ENCODE peak calls at places on chromosome 11, in five cellular contexts. Q, P, T, O and U are unnamed samples.
A peak's percentile ranks its signal among the peaks of the same experiment; 100 is the strongest.

GRCh38 chr11:126194121-126194543 is 17.3 kb downstream of the RPUSD4 start:
- DNase-seq in P (no peak), T (no peak), O (peak; percentile 19), Q (peak; percentile 66), U (peak; percentile 15)

GRCh38 chr11:86278226-86278625 is 23.8 kb upstream of the HIKESHI start:
- DNase-seq in T (no peak), Q (no peak), O (no peak), P (no peak), U (peak; percentile 33)

GRCh38 chr11:19936461-19936860 is 223.8 kb downstream of the DBX1 start:
- DNase-seq in Q (no peak), P (no peak), T (no peak), O (no peak), U (no peak)

GRCh38 chr11:116499396-116500001 is 273.3 kb downstream of the BUD13 start:
- DNase-seq in P (peak; percentile 91), Q (peak; percentile 6), T (peak; percentile 64), O (no peak), U (peak; percentile 37)

GRCh38 chr11:66975403-66976047 is 421 bp downstream of the C11orf86 start:
- DNase-seq in P (no peak), Q (no peak), T (no peak), O (no peak), U (no peak)

GRCh38 chr11:75279273-75279672 is 38.7 kb downstream of the TPBGL start:
- DNase-seq in O (no peak), T (no peak), Q (no peak), P (no peak), U (no peak)

GRCh38 chr11:83816572-83817187 is 530.5 kb upstream of the CCDC90B start:
- DNase-seq in O (no peak), Q (peak; percentile 8), P (no peak), T (no peak), U (no peak)

GRCh38 chr11:79472736-79473536 is 32.1 kb upstream of the TENM4 start:
- DNase-seq in T (no peak), P (no peak), O (no peak), Q (no peak), U (no peak)

GRCh38 chr11:94790771-94791180 is 22.6 kb downstream of the AMOTL1 start:
- DNase-seq in O (no peak), T (peak; percentile 48), P (no peak), Q (no peak), U (no peak)

GRCh38 chr11:27085605-27086004 is 45.0 kb downstream of the BBOX1 start:
- DNase-seq in P (no peak), O (no peak), T (no peak), Q (no peak), U (no peak)

GRCh38 chr11:1291295-1292017 is 18.0 kb downstream of the TOLLIP start:
- DNase-seq in T (no peak), O (no peak), Q (no peak), P (no peak), U (no peak)

GRCh38 chr11:68204402-68204801 is 8.7 kb downstream of the KMT5B start:
- DNase-seq in T (no peak), Q (no peak), P (no peak), O (no peak), U (no peak)

GRCh38 chr11:119999220-119999619 is 138.7 kb downstream of the TRIM29 start:
- DNase-seq in Q (peak; percentile 23), T (no peak), P (no peak), O (no peak), U (no peak)

GRCh38 chr11:35954205-35954604 is 10.3 kb downstream of the LDLRAD3 start:
- DNase-seq in Q (no peak), P (no peak), O (no peak), T (no peak), U (no peak)

GRCh38 chr11:15707971-15708370 is 593.2 kb downstream of the INSC start:
- DNase-seq in O (no peak), P (no peak), Q (peak; percentile 13), T (no peak), U (no peak)

GRCh38 chr11:721913-722811 is 16.1 kb downstream of the EPS8L2 start:
- DNase-seq in P (no peak), O (peak; percentile 60), Q (no peak), T (no peak), U (no peak)

GRCh38 chr11:116931206-116931953 is 94.0 kb upstream of the APOA1 start:
- DNase-seq in T (no peak), Q (peak; percentile 41), O (peak; percentile 38), P (no peak), U (peak; percentile 52)

GRCh38 chr11:122663764-122664163 is 8.2 kb downstream of the UBASH3B start:
- DNase-seq in P (no peak), O (no peak), T (no peak), Q (no peak), U (no peak)

GRCh38 chr11:64947202-64947814 is 11.6 kb upstream of the GPHA2 start:
- DNase-seq in O (no peak), T (no peak), Q (no peak), P (no peak), U (no peak)

GRCh38 chr11:123061403-123062157 is at the start of gene HSPA8:
- DNase-seq in P (peak; percentile 88), Q (peak; percentile 27), O (peak; percentile 43), T (no peak), U (peak; percentile 21)

GRCh38 chr11:125514336-125515101 is 18.5 kb upstream of the FEZ1 start:
- DNase-seq in Q (peak; percentile 71), T (no peak), O (peak; percentile 64), P (peak; percentile 62), U (peak; percentile 99)

GRCh38 chr11:117820071-117820470 is 4.5 kb downstream of the FXYD2 start:
- DNase-seq in P (no peak), O (no peak), T (no peak), Q (no peak), U (no peak)

GRCh38 chr11:201936-202335 is 5.3 kb downstream of the BET1L start:
- DNase-seq in T (no peak), P (no peak), O (no peak), Q (no peak), U (no peak)

GRCh38 chr11:33835143-33835878 is 56.6 kb downstream of the LMO2 start:
- DNase-seq in P (no peak), O (no peak), Q (peak; percentile 44), T (peak; percentile 48), U (peak; percentile 49)

GRCh38 chr11:132627981-132628380 is 904.3 kb downstream of the OPCML start:
- DNase-seq in P (no peak), T (no peak), Q (no peak), O (no peak), U (no peak)

GRCh38 chr11:68312117-68312779 is at the start of gene LRP5:
- DNase-seq in O (no peak), T (no peak), Q (peak; percentile 48), P (no peak), U (no peak)

GRCh38 chr11:64718084-64718779 is 4.8 kb downstream of the NRXN2 start:
- DNase-seq in Q (no peak), P (no peak), O (no peak), T (no peak), U (no peak)

GRCh38 chr11:2394818-2395105 is 5.8 kb upstream of the TSSC4 start:
- DNase-seq in Q (no peak), P (no peak), O (no peak), T (no peak), U (no peak)

GRCh38 chr11:118174006-118174567 is 2.4 kb downstream of the SCN2B start:
- DNase-seq in T (no peak), Q (no peak), O (no peak), P (no peak), U (no peak)

GRCh38 chr11:13140873-13141655 is 131.9 kb downstream of the RASSF10 start:
- DNase-seq in Q (no peak), O (no peak), P (no peak), T (no peak), U (peak; percentile 69)

GRCh38 chr11:57249384-57250319 is 12.6 kb upstream of the APLNR start:
- DNase-seq in O (peak; percentile 8), P (peak; percentile 76), Q (peak; percentile 48), T (peak; percentile 27), U (peak; percentile 46)

GRCh38 chr11:11946180-11946579 is 62.2 kb downstream of the DKK3 start:
- DNase-seq in O (no peak), Q (no peak), P (no peak), T (no peak), U (no peak)

GRCh38 chr11:93567406-93567819 is 24.2 kb upstream of the SMCO4 start:
- DNase-seq in O (no peak), P (no peak), Q (no peak), T (no peak), U (no peak)